ENCODE peak calls at places on chromosomes 5 and 9, in six cellular contexts. One of them, this sample, is unnamed.

GRCh38 chr5:68458416-68458815 is 242.9 kb downstream of the PIK3R1 start:
- DNase-seq in AG08395: no peak
- DNase-seq in kidney glomerular epithelial cell: no peak
- DNase-seq in foreskin fibroblast: no peak
- DNase-seq in cardiac muscle cell: no peak
- DNase-seq in NCI-H1417: no peak
- DNase-seq in this sample: no peak

GRCh38 chr9:114317665-114318357 is 5.1 kb upstream of the ORM1 start:
- DNase-seq in AG08395: peak; percentile 64
- DNase-seq in kidney glomerular epithelial cell: no peak
- DNase-seq in foreskin fibroblast: no peak
- DNase-seq in cardiac muscle cell: no peak
- DNase-seq in NCI-H1417: no peak
- DNase-seq in this sample: no peak

GRCh38 chr9:17135578-17135904 is 701 bp downstream of the CNTLN start:
- DNase-seq in AG08395: no peak
- DNase-seq in kidney glomerular epithelial cell: no peak
- DNase-seq in foreskin fibroblast: no peak
- DNase-seq in cardiac muscle cell: no peak
- DNase-seq in NCI-H1417: peak; percentile 81
- DNase-seq in this sample: peak; percentile 48

GRCh38 chr5:160792732-160793454 is 59.1 kb downstream of the ATP10B start:
- DNase-seq in AG08395: no peak
- DNase-seq in kidney glomerular epithelial cell: no peak
- DNase-seq in foreskin fibroblast: no peak
- DNase-seq in cardiac muscle cell: no peak
- DNase-seq in NCI-H1417: no peak
- DNase-seq in this sample: no peak

GRCh38 chr9:38026021-38026809 is 42.8 kb downstream of the SHB start:
- DNase-seq in AG08395: peak; percentile 81
- DNase-seq in kidney glomerular epithelial cell: peak; percentile 96
- DNase-seq in foreskin fibroblast: peak; percentile 98
- DNase-seq in cardiac muscle cell: no peak
- DNase-seq in NCI-H1417: peak; percentile 79
- DNase-seq in this sample: peak; percentile 47

GRCh38 chr5:41796061-41796460 is 74.2 kb downstream of the OXCT1 start:
- DNase-seq in AG08395: no peak
- DNase-seq in kidney glomerular epithelial cell: no peak
- DNase-seq in foreskin fibroblast: no peak
- DNase-seq in cardiac muscle cell: no peak
- DNase-seq in NCI-H1417: no peak
- DNase-seq in this sample: no peak

GRCh38 chr5:157951673-157952373 is 92.9 kb upstream of the CLINT1 start:
- DNase-seq in AG08395: no peak
- DNase-seq in kidney glomerular epithelial cell: no peak
- DNase-seq in foreskin fibroblast: no peak
- DNase-seq in cardiac muscle cell: no peak
- DNase-seq in NCI-H1417: no peak
- DNase-seq in this sample: no peak

GRCh38 chr9:104795082-104795481 is 31.2 kb downstream of the NIPSNAP3B start:
- DNase-seq in AG08395: no peak
- DNase-seq in kidney glomerular epithelial cell: no peak
- DNase-seq in foreskin fibroblast: no peak
- DNase-seq in cardiac muscle cell: no peak
- DNase-seq in NCI-H1417: no peak
- DNase-seq in this sample: no peak

GRCh38 chr5:37825334-37825915 is 14.4 kb downstream of the GDNF start:
- DNase-seq in AG08395: no peak
- DNase-seq in kidney glomerular epithelial cell: no peak
- DNase-seq in foreskin fibroblast: no peak
- DNase-seq in cardiac muscle cell: no peak
- DNase-seq in NCI-H1417: peak; percentile 99
- DNase-seq in this sample: no peak

GRCh38 chr9:130952065-130952762 is 13.2 kb upstream of the FIBCD1 start:
- DNase-seq in AG08395: no peak
- DNase-seq in kidney glomerular epithelial cell: no peak
- DNase-seq in foreskin fibroblast: no peak
- DNase-seq in cardiac muscle cell: no peak
- DNase-seq in NCI-H1417: no peak
- DNase-seq in this sample: no peak

GRCh38 chr5:62305715-62306493 is at the start of gene KIF2A:
- DNase-seq in AG08395: peak; percentile 98
- DNase-seq in kidney glomerular epithelial cell: peak; percentile 84
- DNase-seq in foreskin fibroblast: peak; percentile 94
- DNase-seq in cardiac muscle cell: peak; percentile 95
- DNase-seq in NCI-H1417: peak; percentile 94
- DNase-seq in this sample: peak; percentile 75

GRCh38 chr5:2806176-2806575 is 54.7 kb upstream of the IRX2 start:
- DNase-seq in AG08395: no peak
- DNase-seq in kidney glomerular epithelial cell: no peak
- DNase-seq in foreskin fibroblast: no peak
- DNase-seq in cardiac muscle cell: no peak
- DNase-seq in NCI-H1417: no peak
- DNase-seq in this sample: no peak

GRCh38 chr9:121684381-121685145 is 33.1 kb downstream of the DAB2IP start:
- DNase-seq in AG08395: peak; percentile 52
- DNase-seq in kidney glomerular epithelial cell: no peak
- DNase-seq in foreskin fibroblast: no peak
- DNase-seq in cardiac muscle cell: peak; percentile 30
- DNase-seq in NCI-H1417: peak; percentile 16
- DNase-seq in this sample: no peak

GRCh38 chr9:127634021-127634420 is 21.9 kb downstream of the STXBP1 start:
- DNase-seq in AG08395: no peak
- DNase-seq in kidney glomerular epithelial cell: no peak
- DNase-seq in foreskin fibroblast: no peak
- DNase-seq in cardiac muscle cell: no peak
- DNase-seq in NCI-H1417: no peak
- DNase-seq in this sample: no peak

GRCh38 chr5:68661237-68661636 is 432.6 kb upstream of the SLC30A5 start:
- DNase-seq in AG08395: peak; percentile 54
- DNase-seq in kidney glomerular epithelial cell: peak; percentile 18
- DNase-seq in foreskin fibroblast: peak; percentile 27
- DNase-seq in cardiac muscle cell: no peak
- DNase-seq in NCI-H1417: no peak
- DNase-seq in this sample: no peak

GRCh38 chr5:1324301-1324700 is 20.6 kb downstream of the CLPTM1L start:
- DNase-seq in AG08395: no peak
- DNase-seq in kidney glomerular epithelial cell: no peak
- DNase-seq in foreskin fibroblast: no peak
- DNase-seq in cardiac muscle cell: no peak
- DNase-seq in NCI-H1417: no peak
- DNase-seq in this sample: no peak

GRCh38 chr5:179731791-179732411 is 721 bp upstream of the MAML1 start:
- DNase-seq in AG08395: peak; percentile 64
- DNase-seq in kidney glomerular epithelial cell: no peak
- DNase-seq in foreskin fibroblast: peak; percentile 83
- DNase-seq in cardiac muscle cell: no peak
- DNase-seq in NCI-H1417: no peak
- DNase-seq in this sample: peak; percentile 61

GRCh38 chr5:78647838-78648358 is 674 bp downstream of the LHFPL2 start:
- DNase-seq in AG08395: peak; percentile 41
- DNase-seq in kidney glomerular epithelial cell: peak; percentile 66
- DNase-seq in foreskin fibroblast: peak; percentile 41
- DNase-seq in cardiac muscle cell: peak; percentile 66
- DNase-seq in NCI-H1417: peak; percentile 74
- DNase-seq in this sample: no peak

GRCh38 chr5:170632985-170633234 is 129.1 kb downstream of the KCNIP1 start:
- DNase-seq in AG08395: peak; percentile 60
- DNase-seq in kidney glomerular epithelial cell: no peak
- DNase-seq in foreskin fibroblast: no peak
- DNase-seq in cardiac muscle cell: peak; percentile 84
- DNase-seq in NCI-H1417: peak; percentile 58
- DNase-seq in this sample: no peak

GRCh38 chr5:142883438-142883837 is 113.3 kb downstream of the ARHGAP26 start:
- DNase-seq in AG08395: no peak
- DNase-seq in kidney glomerular epithelial cell: no peak
- DNase-seq in foreskin fibroblast: no peak
- DNase-seq in cardiac muscle cell: no peak
- DNase-seq in NCI-H1417: peak; percentile 1
- DNase-seq in this sample: no peak

GRCh38 chr9:69658987-69659677 is 13.0 kb downstream of the APBA1 start:
- DNase-seq in AG08395: no peak
- DNase-seq in kidney glomerular epithelial cell: peak; percentile 47
- DNase-seq in foreskin fibroblast: no peak
- DNase-seq in cardiac muscle cell: no peak
- DNase-seq in NCI-H1417: peak; percentile 12
- DNase-seq in this sample: peak; percentile 11

GRCh38 chr5:31412324-31412723 is 119.6 kb downstream of the DROSHA start:
- DNase-seq in AG08395: peak; percentile 7
- DNase-seq in kidney glomerular epithelial cell: no peak
- DNase-seq in foreskin fibroblast: no peak
- DNase-seq in cardiac muscle cell: no peak
- DNase-seq in NCI-H1417: no peak
- DNase-seq in this sample: no peak

GRCh38 chr9:33022303-33022702 is 2.8 kb upstream of the DNAJA1 start:
- DNase-seq in AG08395: no peak
- DNase-seq in kidney glomerular epithelial cell: no peak
- DNase-seq in foreskin fibroblast: no peak
- DNase-seq in cardiac muscle cell: no peak
- DNase-seq in NCI-H1417: no peak
- DNase-seq in this sample: no peak

GRCh38 chr5:26569241-26569928 is 469.0 kb downstream of the CDH9 start:
- DNase-seq in AG08395: no peak
- DNase-seq in kidney glomerular epithelial cell: no peak
- DNase-seq in foreskin fibroblast: no peak
- DNase-seq in cardiac muscle cell: no peak
- DNase-seq in NCI-H1417: no peak
- DNase-seq in this sample: no peak

GRCh38 chr5:76345582-76345981 is 57.5 kb upstream of the IQGAP2 start:
- DNase-seq in AG08395: no peak
- DNase-seq in kidney glomerular epithelial cell: no peak
- DNase-seq in foreskin fibroblast: no peak
- DNase-seq in cardiac muscle cell: no peak
- DNase-seq in NCI-H1417: no peak
- DNase-seq in this sample: no peak

GRCh38 chr5:101534486-101535110 is 631.5 kb upstream of the ST8SIA4 start:
- DNase-seq in AG08395: no peak
- DNase-seq in kidney glomerular epithelial cell: no peak
- DNase-seq in foreskin fibroblast: peak; percentile 6
- DNase-seq in cardiac muscle cell: no peak
- DNase-seq in NCI-H1417: no peak
- DNase-seq in this sample: no peak

GRCh38 chr5:89399553-89399952 is 516.6 kb upstream of the MEF2C start:
- DNase-seq in AG08395: peak; percentile 5
- DNase-seq in kidney glomerular epithelial cell: peak; percentile 2
- DNase-seq in foreskin fibroblast: peak; percentile 21
- DNase-seq in cardiac muscle cell: no peak
- DNase-seq in NCI-H1417: no peak
- DNase-seq in this sample: no peak

This sample was measured in NCI-H2227 treated with DMSO at 0.1 percent for 48 hours.